ENCODE peak calls at places on chromosomes 1 and 21, in nine cellular contexts. One of them, this sample, is unnamed.

GRCh38 chr1:32764826-32765545 is 52.2 kb downstream of the YARS1 start:
- DNase-seq in ureter: no peak
- DNase-seq in amygdala: no peak
- DNase-seq in pons: no peak
- DNase-seq in substantia nigra: no peak
- DNase-seq in fibroblast of mammary gland: no peak
- DNase-seq in H54: no peak
- DNase-seq in non-pigmented ciliary epithelial cell: no peak
- DNase-seq in naive B cell: no peak
- DNase-seq in this sample: no peak

GRCh38 chr1:208107817-208108608 is 136.2 kb downstream of the PLXNA2 start:
- DNase-seq in naive B cell: no peak
- DNase-seq in pons: no peak
- DNase-seq in fibroblast of mammary gland: peak; percentile 86
- DNase-seq in ureter: no peak
- DNase-seq in H54: peak; percentile 76
- DNase-seq in amygdala: no peak
- DNase-seq in non-pigmented ciliary epithelial cell: peak; percentile 26
- DNase-seq in substantia nigra: no peak
- DNase-seq in this sample: peak; percentile 76

GRCh38 chr21:38286739-38287426 is 30.1 kb downstream of the KCNJ15 start:
- DNase-seq in naive B cell: no peak
- DNase-seq in fibroblast of mammary gland: no peak
- DNase-seq in pons: no peak
- DNase-seq in non-pigmented ciliary epithelial cell: no peak
- DNase-seq in ureter: no peak
- DNase-seq in substantia nigra: no peak
- DNase-seq in H54: no peak
- DNase-seq in amygdala: no peak
- DNase-seq in this sample: no peak

GRCh38 chr1:56375184-56375837 is 204.1 kb downstream of the PLPP3 start:
- DNase-seq in naive B cell: no peak
- DNase-seq in fibroblast of mammary gland: peak; percentile 45
- DNase-seq in non-pigmented ciliary epithelial cell: no peak
- DNase-seq in ureter: no peak
- DNase-seq in pons: no peak
- DNase-seq in H54: no peak
- DNase-seq in amygdala: no peak
- DNase-seq in substantia nigra: no peak
- DNase-seq in this sample: no peak

GRCh38 chr21:26842300-26842699 is 2.9 kb downstream of the ADAMTS1 start:
- DNase-seq in ureter: no peak
- DNase-seq in amygdala: no peak
- DNase-seq in H54: no peak
- DNase-seq in naive B cell: no peak
- DNase-seq in substantia nigra: no peak
- DNase-seq in fibroblast of mammary gland: peak; percentile 79
- DNase-seq in non-pigmented ciliary epithelial cell: no peak
- DNase-seq in pons: no peak
- DNase-seq in this sample: peak; percentile 52

GRCh38 chr1:151723726-151724370 is 2.5 kb downstream of the RIIAD1 start:
- DNase-seq in fibroblast of mammary gland: no peak
- DNase-seq in H54: no peak
- DNase-seq in amygdala: no peak
- DNase-seq in ureter: no peak
- DNase-seq in naive B cell: no peak
- DNase-seq in pons: no peak
- DNase-seq in substantia nigra: no peak
- DNase-seq in non-pigmented ciliary epithelial cell: no peak
- DNase-seq in this sample: no peak

GRCh38 chr21:33112670-33113596 is 43.0 kb downstream of the OLIG1 start:
- DNase-seq in H54: no peak
- DNase-seq in fibroblast of mammary gland: no peak
- DNase-seq in non-pigmented ciliary epithelial cell: no peak
- DNase-seq in naive B cell: no peak
- DNase-seq in pons: no peak
- DNase-seq in amygdala: no peak
- DNase-seq in ureter: no peak
- DNase-seq in substantia nigra: no peak
- DNase-seq in this sample: no peak

GRCh38 chr21:46459356-46460112 is 843 bp downstream of the DIP2A start:
- DNase-seq in non-pigmented ciliary epithelial cell: no peak
- DNase-seq in pons: no peak
- DNase-seq in fibroblast of mammary gland: peak; percentile 44
- DNase-seq in substantia nigra: no peak
- DNase-seq in ureter: peak; percentile 64
- DNase-seq in amygdala: no peak
- DNase-seq in naive B cell: no peak
- DNase-seq in H54: no peak
- DNase-seq in this sample: peak; percentile 30

GRCh38 chr1:10251325-10252103 is 41.1 kb downstream of the KIF1B start:
- DNase-seq in ureter: no peak
- DNase-seq in pons: no peak
- DNase-seq in H54: peak; percentile 16
- DNase-seq in amygdala: no peak
- DNase-seq in non-pigmented ciliary epithelial cell: peak; percentile 27
- DNase-seq in substantia nigra: no peak
- DNase-seq in fibroblast of mammary gland: peak; percentile 85
- DNase-seq in naive B cell: no peak
- DNase-seq in this sample: peak; percentile 79

GRCh38 chr1:151472852-151473731 is 13.8 kb upstream of the POGZ start:
- DNase-seq in pons: peak; percentile 47
- DNase-seq in H54: no peak
- DNase-seq in non-pigmented ciliary epithelial cell: no peak
- DNase-seq in naive B cell: no peak
- DNase-seq in substantia nigra: peak; percentile 25
- DNase-seq in fibroblast of mammary gland: peak; percentile 56
- DNase-seq in amygdala: no peak
- DNase-seq in ureter: peak; percentile 53
- DNase-seq in this sample: peak; percentile 39

GRCh38 chr1:173206816-173207595 is at the start of gene TNFSF4:
- DNase-seq in ureter: no peak
- DNase-seq in naive B cell: no peak
- DNase-seq in H54: no peak
- DNase-seq in pons: peak; percentile 19
- DNase-seq in substantia nigra: no peak
- DNase-seq in non-pigmented ciliary epithelial cell: no peak
- DNase-seq in amygdala: no peak
- DNase-seq in fibroblast of mammary gland: peak; percentile 41
- DNase-seq in this sample: peak; percentile 53

GRCh38 chr1:172484252-172484651 is 40.4 kb upstream of the PIGC start:
- DNase-seq in naive B cell: no peak
- DNase-seq in substantia nigra: no peak
- DNase-seq in amygdala: no peak
- DNase-seq in non-pigmented ciliary epithelial cell: no peak
- DNase-seq in pons: no peak
- DNase-seq in ureter: no peak
- DNase-seq in fibroblast of mammary gland: no peak
- DNase-seq in H54: no peak
- DNase-seq in this sample: no peak

GRCh38 chr1:27071049-27071416 is 58.4 kb upstream of the TENT5B start:
- DNase-seq in naive B cell: no peak
- DNase-seq in fibroblast of mammary gland: peak; percentile 45
- DNase-seq in amygdala: no peak
- DNase-seq in pons: peak; percentile 7
- DNase-seq in ureter: no peak
- DNase-seq in substantia nigra: no peak
- DNase-seq in H54: no peak
- DNase-seq in non-pigmented ciliary epithelial cell: no peak
- DNase-seq in this sample: peak; percentile 24

GRCh38 chr1:19512545-19512944 is 27.2 kb upstream of the CAPZB start:
- DNase-seq in ureter: no peak
- DNase-seq in H54: no peak
- DNase-seq in amygdala: no peak
- DNase-seq in pons: no peak
- DNase-seq in non-pigmented ciliary epithelial cell: no peak
- DNase-seq in substantia nigra: no peak
- DNase-seq in naive B cell: no peak
- DNase-seq in fibroblast of mammary gland: peak; percentile 83
- DNase-seq in this sample: no peak

GRCh38 chr1:32748926-32749325 is 46.4 kb upstream of the SYNC start:
- DNase-seq in non-pigmented ciliary epithelial cell: no peak
- DNase-seq in substantia nigra: no peak
- DNase-seq in amygdala: no peak
- DNase-seq in H54: no peak
- DNase-seq in fibroblast of mammary gland: no peak
- DNase-seq in naive B cell: no peak
- DNase-seq in pons: no peak
- DNase-seq in ureter: no peak
- DNase-seq in this sample: no peak

GRCh38 chr1:5917591-5918274 is 74.5 kb downstream of the NPHP4 start:
- DNase-seq in substantia nigra: no peak
- DNase-seq in H54: no peak
- DNase-seq in naive B cell: no peak
- DNase-seq in non-pigmented ciliary epithelial cell: no peak
- DNase-seq in fibroblast of mammary gland: no peak
- DNase-seq in amygdala: no peak
- DNase-seq in ureter: peak; percentile 9
- DNase-seq in pons: no peak
- DNase-seq in this sample: no peak

GRCh38 chr21:45109831-45110492 is 35.6 kb downstream of the ADARB1 start:
- DNase-seq in amygdala: no peak
- DNase-seq in non-pigmented ciliary epithelial cell: no peak
- DNase-seq in H54: no peak
- DNase-seq in naive B cell: peak; percentile 87
- DNase-seq in substantia nigra: no peak
- DNase-seq in pons: peak; percentile 42
- DNase-seq in fibroblast of mammary gland: no peak
- DNase-seq in ureter: no peak
- DNase-seq in this sample: no peak

GRCh38 chr1:83734411-83734810 is 264.5 kb downstream of the TTLL7 start:
- DNase-seq in H54: no peak
- DNase-seq in naive B cell: no peak
- DNase-seq in amygdala: no peak
- DNase-seq in non-pigmented ciliary epithelial cell: no peak
- DNase-seq in ureter: no peak
- DNase-seq in substantia nigra: no peak
- DNase-seq in fibroblast of mammary gland: no peak
- DNase-seq in pons: peak; percentile 41
- DNase-seq in this sample: no peak

GRCh38 chr1:170734412-170735175 is 70.7 kb downstream of the PRRX1 start:
- DNase-seq in non-pigmented ciliary epithelial cell: no peak
- DNase-seq in substantia nigra: no peak
- DNase-seq in pons: no peak
- DNase-seq in fibroblast of mammary gland: peak; percentile 44
- DNase-seq in naive B cell: no peak
- DNase-seq in ureter: no peak
- DNase-seq in amygdala: no peak
- DNase-seq in H54: no peak
- DNase-seq in this sample: peak; percentile 55

GRCh38 chr21:41045534-41046268 is 122.3 kb upstream of the BACE2 start:
- DNase-seq in substantia nigra: no peak
- DNase-seq in naive B cell: no peak
- DNase-seq in H54: no peak
- DNase-seq in fibroblast of mammary gland: no peak
- DNase-seq in pons: no peak
- DNase-seq in ureter: no peak
- DNase-seq in non-pigmented ciliary epithelial cell: no peak
- DNase-seq in amygdala: no peak
- DNase-seq in this sample: no peak

GRCh38 chr1:183894290-183894565 is 89.3 kb downstream of the RGL1 start:
- DNase-seq in amygdala: no peak
- DNase-seq in fibroblast of mammary gland: no peak
- DNase-seq in naive B cell: no peak
- DNase-seq in H54: no peak
- DNase-seq in substantia nigra: no peak
- DNase-seq in pons: no peak
- DNase-seq in ureter: no peak
- DNase-seq in non-pigmented ciliary epithelial cell: no peak
- DNase-seq in this sample: no peak

GRCh38 chr1:24786191-24786590 is 40.9 kb downstream of the CLIC4 start:
- DNase-seq in pons: no peak
- DNase-seq in substantia nigra: no peak
- DNase-seq in ureter: no peak
- DNase-seq in H54: no peak
- DNase-seq in non-pigmented ciliary epithelial cell: no peak
- DNase-seq in naive B cell: no peak
- DNase-seq in fibroblast of mammary gland: peak; percentile 57
- DNase-seq in amygdala: no peak
- DNase-seq in this sample: peak; percentile 41

GRCh38 chr1:150152182-150152536 is 2.4 kb downstream of the PLEKHO1 start:
- DNase-seq in amygdala: no peak
- DNase-seq in naive B cell: no peak
- DNase-seq in substantia nigra: no peak
- DNase-seq in fibroblast of mammary gland: no peak
- DNase-seq in H54: no peak
- DNase-seq in non-pigmented ciliary epithelial cell: no peak
- DNase-seq in ureter: peak; percentile 34
- DNase-seq in pons: no peak
- DNase-seq in this sample: no peak

GRCh38 chr1:214438059-214438458 is 113.3 kb downstream of the PTPN14 start:
- DNase-seq in pons: no peak
- DNase-seq in ureter: no peak
- DNase-seq in H54: no peak
- DNase-seq in naive B cell: no peak
- DNase-seq in substantia nigra: no peak
- DNase-seq in amygdala: no peak
- DNase-seq in non-pigmented ciliary epithelial cell: no peak
- DNase-seq in fibroblast of mammary gland: no peak
- DNase-seq in this sample: no peak

GRCh38 chr1:226443439-226443838 is 35.5 kb upstream of the PARP1 start:
- DNase-seq in amygdala: no peak
- DNase-seq in fibroblast of mammary gland: peak; percentile 83
- DNase-seq in H54: peak; percentile 62
- DNase-seq in pons: no peak
- DNase-seq in naive B cell: no peak
- DNase-seq in non-pigmented ciliary epithelial cell: peak; percentile 36
- DNase-seq in substantia nigra: no peak
- DNase-seq in ureter: no peak
- DNase-seq in this sample: peak; percentile 79

GRCh38 chr1:230708631-230709580 is 5.0 kb downstream of the AGT start:
- DNase-seq in amygdala: no peak
- DNase-seq in substantia nigra: no peak
- DNase-seq in pons: no peak
- DNase-seq in H54: no peak
- DNase-seq in non-pigmented ciliary epithelial cell: no peak
- DNase-seq in ureter: no peak
- DNase-seq in naive B cell: no peak
- DNase-seq in fibroblast of mammary gland: peak; percentile 48
- DNase-seq in this sample: peak; percentile 24

GRCh38 chr1:66521736-66522365 is 12.1 kb upstream of the SGIP1 start:
- DNase-seq in fibroblast of mammary gland: peak; percentile 93
- DNase-seq in substantia nigra: no peak
- DNase-seq in pons: no peak
- DNase-seq in amygdala: no peak
- DNase-seq in non-pigmented ciliary epithelial cell: no peak
- DNase-seq in ureter: no peak
- DNase-seq in H54: peak; percentile 24
- DNase-seq in naive B cell: no peak
- DNase-seq in this sample: peak; percentile 93

GRCh38 chr1:155219592-155220031 is 11.1 kb downstream of the MTX1 start:
- DNase-seq in naive B cell: no peak
- DNase-seq in non-pigmented ciliary epithelial cell: no peak
- DNase-seq in ureter: no peak
- DNase-seq in H54: no peak
- DNase-seq in substantia nigra: peak; percentile 20
- DNase-seq in fibroblast of mammary gland: no peak
- DNase-seq in pons: peak; percentile 74
- DNase-seq in amygdala: no peak
- DNase-seq in this sample: no peak

GRCh38 chr21:43957629-43958362 is 54.3 kb upstream of the TRAPPC10 start:
- DNase-seq in non-pigmented ciliary epithelial cell: no peak
- DNase-seq in pons: no peak
- DNase-seq in substantia nigra: no peak
- DNase-seq in amygdala: no peak
- DNase-seq in fibroblast of mammary gland: no peak
- DNase-seq in ureter: no peak
- DNase-seq in H54: no peak
- DNase-seq in naive B cell: peak; percentile 28
- DNase-seq in this sample: no peak